ENCODE peak calls at places on chromosomes 11 and 22, in five cellular contexts. A, K, E, G and C are unnamed samples. For H3K36me3, the result is how much of the 10 kb centered on the place peaks cover.

GRCh38 chr11:69010361-69010891 is 2.6 kb downstream of the MRGPRF start:
- DNase-seq in K (no peak), E (peak), G (peak), A (no peak), C (no peak)

GRCh38 chr11:124172076-124172475 is 11.1 kb upstream of the OR10D3 start:
- DNase-seq in A (no peak), E (no peak), G (no peak), K (no peak), C (no peak)

GRCh38 chr11:114110123-114110522 is 50.6 kb downstream of the ZBTB16 start:
- DNase-seq in G (no peak), E (no peak), K (no peak), A (no peak), C (no peak)

GRCh38 chr11:62443390-62444201 is 24.8 kb downstream of the SCGB1A1 start:
- DNase-seq in G (no peak), E (no peak), K (peak), A (peak), C (no peak)

GRCh38 chr22:20203142-20204099 is 52.6 kb upstream of the CCDC188 start:
- DNase-seq in K (peak), E (peak), G (no peak), A (no peak), C (no peak)

GRCh38 chr11:70544774-70545625 is 146.7 kb downstream of the CTTN start:
- DNase-seq in K (peak), A (no peak), G (no peak), E (peak), C (no peak)

GRCh38 chr11:108069947-108070346 is 51.4 kb upstream of the ACAT1 start:
- DNase-seq in E (peak), G (peak), A (no peak), K (no peak), C (peak)

GRCh38 chr22:37244114-37244921 is at the start of gene RAC2:
- DNase-seq in G (peak), K (peak), E (peak), A (peak), C (peak)

GRCh38 chr11:6531267-6531752 is 34.2 kb downstream of the DNHD1 start:
- DNase-seq in G (peak), A (no peak), K (no peak), E (peak), C (no peak)

DNA sequence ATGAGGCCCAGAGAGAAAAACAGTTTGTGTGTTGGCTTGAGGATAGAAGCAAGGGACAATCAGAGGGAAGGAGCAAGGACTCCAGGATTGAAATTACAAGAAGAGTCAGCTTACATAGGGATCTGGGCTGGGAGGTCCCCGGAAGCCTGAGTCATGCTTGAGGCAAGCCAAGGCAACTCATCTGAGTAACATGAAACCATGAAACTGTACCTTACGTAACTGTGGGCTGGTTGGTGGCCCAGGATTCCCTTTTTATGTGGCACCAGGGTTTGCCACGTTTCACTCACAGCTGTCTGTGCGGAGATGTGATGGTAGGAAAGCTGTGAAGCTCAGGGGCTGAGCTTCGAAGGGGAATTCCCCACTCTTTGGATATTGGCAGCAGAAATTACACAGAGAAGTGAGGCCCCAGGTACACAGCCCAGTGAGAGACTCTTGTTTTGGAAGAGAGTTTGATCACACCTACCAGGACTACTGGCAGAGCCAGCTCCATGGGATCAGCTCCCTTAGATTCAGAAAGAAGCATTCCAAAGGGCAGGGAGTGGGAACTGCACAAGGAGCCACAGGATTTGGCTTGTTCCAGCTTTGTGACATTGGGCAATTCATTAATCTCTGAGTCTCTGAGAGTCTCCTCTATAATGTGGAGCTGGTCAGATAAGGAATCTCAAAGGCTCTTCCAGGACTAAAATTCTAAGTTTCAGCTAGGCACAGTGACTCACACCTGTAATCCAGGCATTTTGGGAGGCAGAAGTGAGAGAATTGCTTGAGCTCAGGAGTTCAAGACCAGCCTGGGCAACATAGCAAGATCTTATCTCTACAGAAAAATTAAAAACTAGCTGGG is 7.8 kb downstream of the SLC5A1 start:
- DNase-seq in K (no peak), G (peak), A (no peak), E (peak), C (peak)
- H3K36me3 ChIP-seq in K (under half), G (under half), A (under half), E (under half), C (under half)

DNA sequence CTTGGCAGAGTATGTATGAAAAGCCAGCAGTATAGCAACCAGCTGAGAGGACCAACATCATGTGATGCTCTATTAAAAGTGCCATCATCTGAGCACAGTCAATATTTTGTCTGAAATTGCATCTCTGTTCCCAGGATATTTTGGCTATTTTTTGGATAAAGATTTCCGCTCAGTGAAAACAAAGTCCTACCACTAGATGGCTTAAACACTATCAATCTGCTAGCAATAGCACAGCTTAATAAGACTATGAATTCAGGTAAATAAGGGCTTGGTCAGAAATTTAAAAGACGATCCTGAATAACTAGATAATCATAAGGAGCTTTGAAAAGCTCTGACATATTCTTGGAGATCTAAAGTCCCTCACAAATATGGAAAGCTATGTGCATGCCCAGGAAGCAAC is 74.4 kb downstream of the MS4A13 start:
- DNase-seq in A (no peak), K (no peak), G (no peak), E (no peak), C (no peak)
- TF ChIP-seq CTCF in A (no peak), K (no peak), G (peak), E (peak), C (peak)

DNA sequence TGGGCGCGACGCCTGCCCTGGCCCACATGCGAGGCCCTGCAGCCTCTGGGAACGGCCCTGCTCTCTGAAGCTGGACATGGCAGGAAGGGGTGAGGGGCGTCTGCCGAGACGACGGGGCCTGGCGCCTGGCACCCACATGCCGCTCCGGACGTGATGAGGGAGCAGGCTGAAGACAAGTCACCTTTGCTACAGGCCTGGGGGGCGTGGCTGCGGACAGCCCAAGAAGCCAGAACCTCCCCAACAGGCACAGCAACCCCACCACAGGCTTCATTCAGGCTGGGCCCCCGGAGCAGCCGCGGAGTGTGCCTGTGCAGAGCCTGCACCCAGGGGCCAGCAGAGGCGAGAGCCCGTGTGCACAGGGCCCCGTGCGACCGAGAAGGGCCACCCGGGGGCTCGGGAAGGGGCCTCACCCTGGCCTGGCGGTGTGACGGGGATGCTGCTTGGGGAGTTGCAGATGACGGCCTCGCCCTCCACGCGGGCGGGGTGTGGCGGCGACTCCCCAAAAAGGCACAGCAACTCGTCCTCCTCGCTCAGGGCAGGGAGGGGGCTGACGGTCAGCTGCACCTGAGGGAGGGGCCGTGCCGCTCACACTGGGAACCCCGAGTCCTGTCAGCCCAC is 16.6 kb upstream of the MAPK11 start:
- DNase-seq in G (no peak), K (no peak), A (no peak), E (no peak), C (no peak)
- H3K36me3 ChIP-seq in G (under half), K (under half), A (under half), E (half or more), C (half or more)

GRCh38 chr11:130427581-130428211 is 713 bp downstream of the ADAMTS8 start:
- DNase-seq in K (peak), E (no peak), A (peak), G (no peak), C (no peak)
- TF ChIP-seq CTCF in K (peak), E (peak), A (peak), G (no peak), C (no peak)

DNA sequence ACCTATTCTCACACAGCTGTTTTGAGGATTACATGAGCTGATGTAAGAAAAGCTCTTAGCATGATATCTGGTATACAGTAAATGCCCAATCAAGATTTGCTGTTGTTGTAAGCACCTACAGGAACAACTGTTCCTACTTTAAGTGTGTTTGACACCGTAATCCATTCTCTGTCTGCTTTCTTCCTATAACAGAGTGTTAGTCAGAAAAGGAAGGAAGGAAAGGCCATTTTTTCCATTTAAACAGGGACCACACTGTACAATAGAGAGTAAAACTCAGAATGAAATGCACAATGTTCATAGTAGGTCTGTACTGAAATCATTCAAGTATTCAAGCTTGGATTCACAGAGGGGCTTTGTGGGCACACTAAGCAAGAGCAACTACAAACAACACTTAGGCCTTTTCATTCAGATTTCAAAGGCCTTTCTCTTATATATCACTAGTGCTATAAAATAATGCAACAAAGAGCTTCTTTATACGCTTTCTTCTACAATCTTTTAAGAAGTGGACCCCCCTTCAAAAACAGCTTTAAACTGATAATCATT is 21.5 kb downstream of the MTCH2 start:
- DNase-seq in A (no peak), K (no peak), E (no peak), G (no peak), C (no peak)
- H3K36me3 ChIP-seq in A (under half), K (under half), E (under half), G (under half), C (under half)

GRCh38 chr11:14905104-14906033 is 13.3 kb upstream of the CYP2R1 start:
- DNase-seq in G (no peak), E (peak), K (peak), A (peak), C (peak)
- TF ChIP-seq CTCF in G (no peak), E (peak), K (peak), A (no peak), C (peak)

GRCh38 chr11:66218846-66219620 is 49.4 kb upstream of the RAB1B start:
- DNase-seq in A (peak), E (no peak), K (no peak), G (no peak), C (no peak)
- H3K36me3 ChIP-seq in A (under half), E (under half), K (under half), G (under half), C (under half)

GRCh38 chr11:130979386-130979972 is 63.2 kb upstream of the SNX19 start:
- DNase-seq in G (peak), A (no peak), E (peak), K (no peak), C (no peak)
- TF ChIP-seq CTCF in G (peak), A (no peak), E (peak), K (peak), C (peak)